ENCODE peak calls at places on chromosomes 3 and 15, in five cellular contexts. One of them, this sample, is unnamed.

GRCh38 chr3:196666001-196666867 is 26.7 kb downstream of the NRROS start:
- DNase-seq in fibroblast of mammary gland: peak
- DNase-seq in pancreas: no peak
- DNase-seq in hepatocyte: no peak
- DNase-seq in dorsolateral prefrontal cortex: no peak
- DNase-seq in this sample: no peak

GRCh38 chr3:142577701-142578308 is 728 bp downstream of the ATR start:
- DNase-seq in fibroblast of mammary gland: peak
- DNase-seq in pancreas: no peak
- DNase-seq in hepatocyte: no peak
- DNase-seq in dorsolateral prefrontal cortex: no peak
- DNase-seq in this sample: no peak

GRCh38 chr3:50190921-50191660 is at the start of gene GNAT1:
- DNase-seq in fibroblast of mammary gland: no peak
- DNase-seq in pancreas: no peak
- DNase-seq in hepatocyte: no peak
- DNase-seq in dorsolateral prefrontal cortex: no peak
- DNase-seq in this sample: no peak

GRCh38 chr3:148962513-148962912 is 28.8 kb upstream of the GYG1 start:
- DNase-seq in fibroblast of mammary gland: peak
- DNase-seq in pancreas: no peak
- DNase-seq in hepatocyte: peak
- DNase-seq in dorsolateral prefrontal cortex: no peak
- DNase-seq in this sample: no peak

GRCh38 chr3:47161983-47162694 is 1.8 kb downstream of the SETD2 start:
- DNase-seq in fibroblast of mammary gland: no peak
- DNase-seq in pancreas: no peak
- DNase-seq in hepatocyte: no peak
- DNase-seq in dorsolateral prefrontal cortex: no peak
- DNase-seq in this sample: no peak

GRCh38 chr3:156617145-156617544 is 57.2 kb upstream of the TIPARP start:
- DNase-seq in fibroblast of mammary gland: peak
- DNase-seq in pancreas: no peak
- DNase-seq in hepatocyte: no peak
- DNase-seq in dorsolateral prefrontal cortex: no peak
- DNase-seq in this sample: no peak

GRCh38 chr3:49151610-49152009 is 14.5 kb downstream of the CCDC71 start:
- DNase-seq in fibroblast of mammary gland: no peak
- DNase-seq in pancreas: no peak
- DNase-seq in hepatocyte: peak
- DNase-seq in dorsolateral prefrontal cortex: no peak
- DNase-seq in this sample: no peak

GRCh38 chr3:89113887-89114840 is 6.7 kb downstream of the EPHA3 start:
- DNase-seq in fibroblast of mammary gland: peak
- DNase-seq in pancreas: peak
- DNase-seq in hepatocyte: peak
- DNase-seq in dorsolateral prefrontal cortex: peak
- DNase-seq in this sample: peak

GRCh38 chr15:56356616-56357015 is 8.6 kb upstream of the TEX9 start:
- DNase-seq in fibroblast of mammary gland: peak
- DNase-seq in pancreas: no peak
- DNase-seq in hepatocyte: no peak
- DNase-seq in dorsolateral prefrontal cortex: no peak
- DNase-seq in this sample: no peak

GRCh38 chr3:171873561-171873960 is 30.4 kb downstream of the TMEM212 start:
- DNase-seq in fibroblast of mammary gland: peak
- DNase-seq in pancreas: no peak
- DNase-seq in hepatocyte: no peak
- DNase-seq in dorsolateral prefrontal cortex: no peak
- DNase-seq in this sample: no peak

DNA sequence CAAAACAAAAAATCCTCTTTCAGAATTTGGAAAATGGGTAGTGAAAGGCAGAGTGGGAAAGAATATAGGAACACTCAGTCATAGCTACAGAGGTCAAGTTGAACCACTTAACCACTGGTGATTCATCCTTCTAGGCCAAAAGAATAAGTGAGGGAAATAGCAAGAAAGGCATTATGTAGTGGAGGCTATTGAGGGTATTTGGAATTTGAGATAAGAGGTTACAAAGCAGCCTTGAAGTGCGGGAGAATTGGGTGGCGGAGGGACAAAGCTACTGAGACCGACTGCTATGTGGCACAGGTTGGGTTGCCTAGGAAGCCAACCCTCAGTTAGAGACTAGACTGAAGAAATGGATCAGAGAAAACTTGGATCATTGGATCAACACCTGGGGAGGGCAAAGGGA is 109.5 kb downstream of the SYNPR start:
- DNase-seq in fibroblast of mammary gland: peak
- DNase-seq in pancreas: no peak
- DNase-seq in hepatocyte: no peak
- DNase-seq in dorsolateral prefrontal cortex: no peak
- DNase-seq in this sample: no peak
- TF ChIP-seq CTCF in fibroblast of mammary gland: no peak
- TF ChIP-seq CTCF in pancreas: no peak
- TF ChIP-seq CTCF in hepatocyte: no peak
- TF ChIP-seq CTCF in dorsolateral prefrontal cortex: no peak
- TF ChIP-seq CTCF in this sample: no peak

DNA sequence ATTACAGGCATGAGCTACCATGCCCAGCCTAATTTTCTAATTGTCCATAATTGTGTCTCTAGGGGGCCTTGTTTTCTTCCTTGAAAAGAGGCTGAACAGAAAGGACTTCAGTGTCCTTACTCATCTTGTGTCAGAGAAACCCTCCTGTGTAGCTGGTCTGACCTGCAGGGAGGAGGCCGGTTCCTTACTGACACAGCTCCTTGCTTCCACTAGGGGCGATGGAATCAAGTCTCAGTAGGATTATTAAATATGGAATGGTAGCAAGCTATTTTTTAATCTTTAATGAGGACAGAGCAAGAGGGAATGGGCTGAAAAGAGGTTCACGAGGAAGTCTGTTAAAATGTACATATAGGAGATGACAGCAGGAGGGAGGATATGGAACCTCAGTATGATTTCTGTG is 8.6 kb downstream of the LPCAT4 start:
- DNase-seq in fibroblast of mammary gland: no peak
- DNase-seq in pancreas: no peak
- DNase-seq in hepatocyte: no peak
- DNase-seq in dorsolateral prefrontal cortex: no peak
- DNase-seq in this sample: no peak
- TF ChIP-seq CTCF in fibroblast of mammary gland: peak
- TF ChIP-seq CTCF in pancreas: no peak
- TF ChIP-seq CTCF in hepatocyte: peak
- TF ChIP-seq CTCF in dorsolateral prefrontal cortex: peak
- TF ChIP-seq CTCF in this sample: no peak

GRCh38 chr3:87001699-87002098 is 10.8 kb upstream of the VGLL3 start:
- DNase-seq in fibroblast of mammary gland: no peak
- DNase-seq in pancreas: no peak
- DNase-seq in hepatocyte: no peak
- DNase-seq in dorsolateral prefrontal cortex: no peak
- DNase-seq in this sample: no peak

GRCh38 chr3:87002346-87002745 is 11.4 kb upstream of the VGLL3 start:
- DNase-seq in fibroblast of mammary gland: no peak
- DNase-seq in pancreas: no peak
- DNase-seq in hepatocyte: peak
- DNase-seq in dorsolateral prefrontal cortex: no peak
- DNase-seq in this sample: no peak

DNA sequence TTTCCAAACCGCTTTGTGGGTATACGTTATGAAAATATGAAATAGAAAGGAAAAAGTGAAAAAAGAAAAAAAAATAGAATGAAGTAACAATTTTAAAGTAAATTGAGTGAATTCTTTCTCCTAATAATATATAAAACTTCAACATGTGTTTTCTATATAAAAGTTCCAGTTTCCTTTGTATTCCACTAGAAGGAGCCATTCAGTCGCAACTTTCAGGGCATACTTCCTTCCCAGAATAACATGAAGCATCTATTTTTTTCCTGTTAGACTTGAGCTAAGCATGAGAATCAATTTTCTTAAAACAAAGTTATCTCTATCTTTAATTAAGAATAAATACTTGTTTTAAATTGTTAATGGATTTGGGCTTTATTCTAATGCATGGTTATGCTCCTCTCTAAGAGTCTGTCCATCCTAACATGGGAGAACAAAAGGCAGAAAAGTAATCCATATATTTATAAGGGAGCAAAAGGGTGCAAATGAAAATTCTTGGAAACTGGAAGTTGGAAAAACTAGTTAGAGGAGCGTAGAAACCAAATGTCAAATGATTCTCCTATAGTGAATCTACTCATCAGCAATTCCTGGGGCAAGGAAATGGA is 16.0 kb upstream of the VGLL3 start:
- DNase-seq in fibroblast of mammary gland: peak
- DNase-seq in pancreas: no peak
- DNase-seq in hepatocyte: peak
- DNase-seq in dorsolateral prefrontal cortex: no peak
- DNase-seq in this sample: no peak
- TF ChIP-seq CTCF in fibroblast of mammary gland: peak
- TF ChIP-seq CTCF in pancreas: no peak
- TF ChIP-seq CTCF in hepatocyte: peak
- TF ChIP-seq CTCF in dorsolateral prefrontal cortex: no peak
- TF ChIP-seq CTCF in this sample: no peak

DNA sequence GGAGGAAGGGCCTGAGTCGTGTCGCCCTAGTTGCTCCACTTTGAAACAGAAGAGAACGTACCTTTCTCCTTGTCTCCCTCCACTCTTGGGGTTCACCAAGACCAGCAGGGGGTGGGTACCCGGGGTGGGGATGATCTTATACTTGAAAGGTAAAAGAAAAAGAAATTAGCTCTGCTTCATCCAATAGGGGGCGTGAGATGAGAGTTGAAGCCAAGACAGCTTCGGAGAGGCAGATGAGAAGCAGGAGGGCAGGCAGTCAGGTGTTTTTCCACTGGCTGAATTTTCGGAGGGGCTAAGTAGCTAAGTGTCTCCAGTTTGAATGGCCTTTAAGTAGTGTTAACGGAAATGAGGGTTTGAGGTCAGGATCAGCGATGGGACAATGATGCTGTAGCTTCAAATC is 100.4 kb downstream of the DGKG start:
- DNase-seq in fibroblast of mammary gland: peak
- DNase-seq in pancreas: no peak
- DNase-seq in hepatocyte: no peak
- DNase-seq in dorsolateral prefrontal cortex: no peak
- DNase-seq in this sample: no peak
- TF ChIP-seq CTCF in fibroblast of mammary gland: peak
- TF ChIP-seq CTCF in pancreas: no peak
- TF ChIP-seq CTCF in hepatocyte: peak
- TF ChIP-seq CTCF in dorsolateral prefrontal cortex: no peak
- TF ChIP-seq CTCF in this sample: no peak

GRCh38 chr15:77096131-77096530 is 25.2 kb upstream of the TSPAN3 start:
- DNase-seq in fibroblast of mammary gland: no peak
- DNase-seq in pancreas: no peak
- DNase-seq in hepatocyte: no peak
- DNase-seq in dorsolateral prefrontal cortex: no peak
- DNase-seq in this sample: no peak

GRCh38 chr15:77097921-77098320 is 27.0 kb upstream of the TSPAN3 start:
- DNase-seq in fibroblast of mammary gland: no peak
- DNase-seq in pancreas: no peak
- DNase-seq in hepatocyte: no peak
- DNase-seq in dorsolateral prefrontal cortex: no peak
- DNase-seq in this sample: no peak

GRCh38 chr15:77096541-77096940 is 25.6 kb upstream of the TSPAN3 start:
- DNase-seq in fibroblast of mammary gland: no peak
- DNase-seq in pancreas: no peak
- DNase-seq in hepatocyte: no peak
- DNase-seq in dorsolateral prefrontal cortex: no peak
- DNase-seq in this sample: no peak

GRCh38 chr15:77097317-77097721 is 26.4 kb upstream of the TSPAN3 start:
- DNase-seq in fibroblast of mammary gland: no peak
- DNase-seq in pancreas: no peak
- DNase-seq in hepatocyte: no peak
- DNase-seq in dorsolateral prefrontal cortex: no peak
- DNase-seq in this sample: no peak

DNA sequence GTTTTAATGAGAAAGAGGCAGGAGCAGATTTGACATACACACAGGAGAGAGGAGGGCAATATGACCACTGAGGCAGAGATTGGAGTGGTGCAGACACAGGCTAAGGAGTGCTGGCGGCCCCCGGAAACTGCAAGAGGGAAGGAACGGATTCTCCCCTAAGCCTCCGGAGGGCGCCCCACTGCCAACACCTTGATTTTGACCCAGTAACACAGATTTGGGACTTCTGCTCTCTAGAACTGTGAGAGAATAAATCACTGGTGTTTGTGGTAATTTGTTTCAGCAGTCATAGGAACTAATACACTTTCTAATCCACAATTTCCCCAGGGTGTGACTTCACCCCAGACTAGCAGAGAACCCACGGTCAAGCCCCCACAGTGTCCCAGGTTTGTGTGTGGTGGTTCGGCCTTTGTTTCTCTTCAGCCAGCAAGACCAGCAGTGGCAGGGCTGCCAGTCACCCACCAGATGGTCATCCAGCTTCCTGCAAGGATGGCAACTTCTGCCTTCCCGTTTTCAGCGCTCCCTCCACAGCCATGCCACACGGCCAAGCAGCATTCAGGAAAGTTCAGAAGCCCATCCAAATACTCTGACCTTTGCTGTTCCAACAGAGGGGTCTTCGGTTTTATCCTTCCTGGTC is 23.6 kb upstream of the TSPAN3 start:
- DNase-seq in fibroblast of mammary gland: no peak
- DNase-seq in pancreas: no peak
- DNase-seq in hepatocyte: no peak
- DNase-seq in dorsolateral prefrontal cortex: no peak
- DNase-seq in this sample: no peak
- TF ChIP-seq CTCF in fibroblast of mammary gland: peak
- TF ChIP-seq CTCF in pancreas: no peak
- TF ChIP-seq CTCF in hepatocyte: no peak
- TF ChIP-seq CTCF in dorsolateral prefrontal cortex: no peak
- TF ChIP-seq CTCF in this sample: no peak

GRCh38 chr3:137947120-137947519 is 62.8 kb upstream of the CLDN18 start:
- DNase-seq in fibroblast of mammary gland: no peak
- DNase-seq in pancreas: no peak
- DNase-seq in hepatocyte: no peak
- DNase-seq in dorsolateral prefrontal cortex: no peak
- DNase-seq in this sample: no peak

GRCh38 chr3:137948400-137949072 is 61.4 kb upstream of the CLDN18 start:
- DNase-seq in fibroblast of mammary gland: no peak
- DNase-seq in pancreas: no peak
- DNase-seq in hepatocyte: no peak
- DNase-seq in dorsolateral prefrontal cortex: no peak
- DNase-seq in this sample: no peak

GRCh38 chr3:137944593-137944992 is 65.4 kb upstream of the CLDN18 start:
- DNase-seq in fibroblast of mammary gland: no peak
- DNase-seq in pancreas: no peak
- DNase-seq in hepatocyte: no peak
- DNase-seq in dorsolateral prefrontal cortex: no peak
- DNase-seq in this sample: no peak

GRCh38 chr3:137946341-137946973 is 63.5 kb upstream of the CLDN18 start:
- DNase-seq in fibroblast of mammary gland: peak
- DNase-seq in pancreas: peak
- DNase-seq in hepatocyte: peak
- DNase-seq in dorsolateral prefrontal cortex: peak
- DNase-seq in this sample: no peak
- TF ChIP-seq CTCF in fibroblast of mammary gland: peak
- TF ChIP-seq CTCF in pancreas: peak
- TF ChIP-seq CTCF in hepatocyte: peak
- TF ChIP-seq CTCF in dorsolateral prefrontal cortex: peak
- TF ChIP-seq CTCF in this sample: no peak

GRCh38 chr15:29090617-29091466 is 178.8 kb downstream of the NSMCE3 start:
- DNase-seq in fibroblast of mammary gland: peak
- DNase-seq in pancreas: no peak
- DNase-seq in hepatocyte: peak
- DNase-seq in dorsolateral prefrontal cortex: no peak
- DNase-seq in this sample: no peak
- TF ChIP-seq CTCF in fibroblast of mammary gland: peak
- TF ChIP-seq CTCF in pancreas: peak
- TF ChIP-seq CTCF in hepatocyte: peak
- TF ChIP-seq CTCF in dorsolateral prefrontal cortex: peak
- TF ChIP-seq CTCF in this sample: peak

GRCh38 chr3:53350652-53351051 is 3.3 kb upstream of the DCP1A start:
- DNase-seq in fibroblast of mammary gland: peak
- DNase-seq in pancreas: no peak
- DNase-seq in hepatocyte: peak
- DNase-seq in dorsolateral prefrontal cortex: no peak
- DNase-seq in this sample: no peak
- TF ChIP-seq CTCF in fibroblast of mammary gland: peak
- TF ChIP-seq CTCF in pancreas: no peak
- TF ChIP-seq CTCF in hepatocyte: peak
- TF ChIP-seq CTCF in dorsolateral prefrontal cortex: no peak
- TF ChIP-seq CTCF in this sample: no peak

This sample was measured in Peyer's patch.